ENCODE peak calls at places on chromosomes 11 and 22, in six cellular contexts. S, I, W, D, B and J are unnamed samples.

GRCh38 chr11:65489061-65489705 is 9.7 kb upstream of the MALAT1 start:
- DNase-seq in S (no peak), I (no peak), W (no peak), D (no peak), B (no peak), J (no peak)

GRCh38 chr22:28939932-28940331 is 56.6 kb downstream of the ZNRF3 start:
- DNase-seq in S (no peak), I (no peak), W (no peak), D (no peak), B (no peak), J (no peak)

GRCh38 chr11:46278387-46279173 is 1.1 kb downstream of the CREB3L1 start:
- DNase-seq in S (no peak), I (no peak), W (no peak), D (peak; percentile 93), B (no peak), J (no peak)

GRCh38 chr11:19777342-19778102 is 64.9 kb downstream of the NAV2 start:
- DNase-seq in S (no peak), I (no peak), W (no peak), D (peak; percentile 52), B (no peak), J (no peak)

GRCh38 chr11:61963282-61964057 is 4.0 kb downstream of the FTH1 start:
- DNase-seq in S (peak; percentile 66), I (no peak), W (no peak), D (no peak), B (no peak), J (peak; percentile 64)

GRCh38 chr11:100687032-100687629 is at the start of gene ARHGAP42:
- DNase-seq in S (peak; percentile 64), I (no peak), W (peak; percentile 78), D (peak; percentile 76), B (peak; percentile 63), J (no peak)

GRCh38 chr22:48315415-48316244 is 1512.0 kb downstream of the BRD1 start:
- DNase-seq in S (no peak), I (no peak), W (no peak), D (no peak), B (no peak), J (no peak)

GRCh38 chr22:29308148-29308790 is 1.8 kb downstream of the GAS2L1 start:
- DNase-seq in S (no peak), I (no peak), W (no peak), D (no peak), B (no peak), J (no peak)

GRCh38 chr11:13868710-13869403 is 93.7 kb upstream of the SPON1 start:
- DNase-seq in S (no peak), I (peak; percentile 68), W (no peak), D (no peak), B (no peak), J (no peak)

GRCh38 chr11:2211113-2211971 is 39.7 kb upstream of the TH start:
- DNase-seq in S (peak; percentile 34), I (peak; percentile 37), W (no peak), D (peak; percentile 78), B (no peak), J (no peak)

GRCh38 chr11:10490398-10491232 is 35.6 kb downstream of the AMPD3 start:
- DNase-seq in S (peak; percentile 94), I (peak; percentile 94), W (no peak), D (peak; percentile 60), B (peak; percentile 71), J (no peak)

GRCh38 chr11:69918231-69918937 is 99.2 kb upstream of the FGF3 start:
- DNase-seq in S (no peak), I (no peak), W (peak; percentile 7), D (no peak), B (no peak), J (no peak)

GRCh38 chr11:7673724-7674434 is 579 bp upstream of the CYB5R2 start:
- DNase-seq in S (no peak), I (peak; percentile 29), W (peak; percentile 15), D (peak; percentile 84), B (no peak), J (no peak)

GRCh38 chr11:116651757-116652237 is 121.0 kb downstream of the BUD13 start:
- DNase-seq in S (peak; percentile 36), I (no peak), W (no peak), D (no peak), B (no peak), J (no peak)

GRCh38 chr11:108592591-108593213 is 866 bp downstream of the EXPH5 start:
- DNase-seq in S (no peak), I (no peak), W (peak; percentile 18), D (peak; percentile 55), B (peak; percentile 32), J (no peak)

GRCh38 chr11:70183032-70183431 is 20.1 kb upstream of the FADD start:
- DNase-seq in S (no peak), I (no peak), W (no peak), D (no peak), B (no peak), J (no peak)

GRCh38 chr22:43825651-43826050 is 13.5 kb upstream of the EFCAB6 start:
- DNase-seq in S (no peak), I (no peak), W (no peak), D (no peak), B (no peak), J (no peak)

GRCh38 chr11:115202061-115202460 is 302.2 kb downstream of the CADM1 start:
- DNase-seq in S (no peak), I (no peak), W (no peak), D (no peak), B (no peak), J (no peak)

GRCh38 chr22:31346733-31347250 is 646 bp upstream of the PATZ1 start:
- DNase-seq in S (no peak), I (no peak), W (peak; percentile 79), D (peak; percentile 58), B (peak; percentile 53), J (peak; percentile 96)

GRCh38 chr11:74450318-74450717 is 17.0 kb downstream of the KCNE3 start:
- DNase-seq in S (no peak), I (no peak), W (no peak), D (no peak), B (no peak), J (no peak)

GRCh38 chr11:27081056-27081455 is 40.4 kb downstream of the BBOX1 start:
- DNase-seq in S (no peak), I (no peak), W (no peak), D (no peak), B (no peak), J (no peak)

GRCh38 chr22:30314918-30315317 is 11.8 kb downstream of the TBC1D10A start:
- DNase-seq in S (no peak), I (no peak), W (no peak), D (no peak), B (no peak), J (no peak)

GRCh38 chr11:61460986-61461385 is 31.1 kb downstream of the SDHAF2 start:
- DNase-seq in S (no peak), I (no peak), W (no peak), D (no peak), B (no peak), J (no peak)

GRCh38 chr11:62575156-62575555 is 1.5 kb upstream of the EEF1G start:
- DNase-seq in S (no peak), I (no peak), W (no peak), D (peak; percentile 65), B (no peak), J (no peak)

GRCh38 chr11:109405671-109406070 is 16.3 kb upstream of the C11orf87 start:
- DNase-seq in S (no peak), I (no peak), W (no peak), D (no peak), B (no peak), J (no peak)

GRCh38 chr11:26948881-26949280 is 45.0 kb upstream of the FIBIN start:
- DNase-seq in S (no peak), I (no peak), W (no peak), D (no peak), B (no peak), J (no peak)

GRCh38 chr11:76792505-76793264 is 9.5 kb downstream of the TSKU start:
- DNase-seq in S (peak; percentile 46), I (no peak), W (no peak), D (no peak), B (no peak), J (no peak)

GRCh38 chr22:20464096-20464614 is 26.5 kb upstream of the SCARF2 start:
- DNase-seq in S (no peak), I (no peak), W (no peak), D (no peak), B (no peak), J (peak; percentile 63)

GRCh38 chr11:67120881-67121710 is 2.0 kb downstream of the KDM2A start:
- DNase-seq in S (no peak), I (no peak), W (no peak), D (peak; percentile 55), B (peak; percentile 41), J (peak; percentile 92)

GRCh38 chr11:134142536-134142935 is 73.7 kb downstream of the JAM3 start:
- DNase-seq in S (no peak), I (no peak), W (no peak), D (no peak), B (no peak), J (no peak)

GRCh38 chr22:19455033-19455432 is 7.5 kb upstream of the C22orf39 start:
- DNase-seq in S (no peak), I (no peak), W (no peak), D (no peak), B (no peak), J (no peak)

GRCh38 chr11:121059605-121060004 is 35.7 kb downstream of the TBCEL start:
- DNase-seq in S (no peak), I (no peak), W (no peak), D (no peak), B (no peak), J (no peak)

GRCh38 chr11:103803062-103803461 is 233.4 kb upstream of the DDI1 start:
- DNase-seq in S (no peak), I (no peak), W (no peak), D (no peak), B (no peak), J (no peak)

GRCh38 chr11:119338946-119339580 is 1.6 kb downstream of the C1QTNF5 start:
- DNase-seq in S (no peak), I (no peak), W (no peak), D (no peak), B (no peak), J (no peak)
- H3K4me1 ChIP-seq in S (peaks cover 69% of the 10 kb centered on the region), I (peaks cover 4% of the 10 kb centered on the region), W (peaks cover 3% of the 10 kb centered on the region), D (peaks cover 22% of the 10 kb centered on the region), B (peaks cover 18% of the 10 kb centered on the region), J (peaks cover 17% of the 10 kb centered on the region)

DNA sequence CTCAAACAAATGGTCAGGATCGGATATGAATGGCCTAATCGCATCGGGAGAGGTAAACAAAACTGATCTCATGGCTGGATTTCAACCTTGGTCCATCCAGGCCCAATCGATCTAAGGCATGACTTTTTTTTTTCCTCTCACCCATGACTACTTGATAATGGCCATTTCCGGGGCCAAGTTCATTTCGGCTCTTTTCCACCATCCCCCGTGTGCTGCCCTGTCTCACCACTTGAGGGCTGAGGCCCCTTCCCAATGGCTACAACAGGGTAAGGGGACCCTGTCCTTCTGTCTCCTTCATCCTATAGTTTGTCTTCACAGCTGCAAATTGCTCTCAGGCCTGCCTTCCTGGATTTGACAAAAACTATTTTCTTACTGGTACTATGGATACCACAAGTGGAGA is 26.7 kb downstream of the GRAP2 start:
- DNase-seq in S (no peak), I (no peak), W (no peak), D (no peak), B (no peak), J (no peak)
- H3K4me3 ChIP-seq in S (no peak overlapping the region), I (no peak overlapping the region), W (no peak overlapping the region), D (no peak overlapping the region), B (no peak overlapping the region), J (no peak overlapping the region)

GRCh38 chr22:39150848-39151215 is 1.6 kb downstream of the CBX7 start:
- DNase-seq in S (no peak), I (no peak), W (no peak), D (no peak), B (no peak), J (no peak)
- H3K4me1 ChIP-seq in S (peaks cover 70% of the 10 kb centered on the region), I (peaks cover 7% of the 10 kb centered on the region), W (no peaks in the 10 kb centered on the region), D (peaks cover 5% of the 10 kb centered on the region), B (peaks cover 11% of the 10 kb centered on the region), J (peaks cover 13% of the 10 kb centered on the region)

GRCh38 chr22:42608481-42609361 is 6.0 kb downstream of the POLDIP3 start:
- DNase-seq in S (no peak), I (no peak), W (no peak), D (no peak), B (no peak), J (no peak)
- H3K4me3 ChIP-seq in S (no peak overlapping the region), I (no peak overlapping the region), W (no peak overlapping the region), D (no peak overlapping the region), B (no peak overlapping the region), J (no peak overlapping the region)